ENCODE peak calls at places on chromosomes 13 and 19, in ten cellular contexts. U is uterus, D is AG04450, C is transverse colon, L is Caco-2, R is brain microvascular endothelial cell, Z is glutamatergic neuron, Y is heart right ventricle, N is left lung, J is fibroblast of villous mesenchyme. H is an unnamed sample.

GRCh38 chr19:48806818-48807589 is 3.8 kb downstream of the BCAT2 start:
- DNase-seq in Z (peak), U (no peak), C (peak), D (no peak), J (peak), N (no peak), L (peak), Y (no peak), R (no peak), H (peak)

GRCh38 chr19:3407556-3408516 is 41.5 kb downstream of the NFIC start:
- DNase-seq in Y (peak), U (peak), Z (no peak), C (no peak), D (no peak), L (no peak), N (no peak), J (peak), R (peak), H (no peak)

GRCh38 chr13:73138276-73138950 is 79.6 kb downstream of the KLF5 start:
- DNase-seq in N (no peak), C (no peak), Z (no peak), J (peak), R (peak), D (peak), U (no peak), Y (no peak), L (peak), H (peak)

GRCh38 chr13:48318714-48319457 is 15.3 kb downstream of the RB1 start:
- DNase-seq in Z (no peak), R (no peak), N (peak), C (no peak), J (no peak), U (no peak), Y (peak), L (no peak), D (no peak), H (no peak)

GRCh38 chr13:45833663-45834062 is 17.9 kb downstream of the SIAH3 start:
- DNase-seq in U (no peak), Z (no peak), J (peak), Y (peak), D (no peak), R (no peak), C (no peak), L (no peak), N (no peak), H (no peak)

GRCh38 chr13:24865158-24865557 is 101.2 kb downstream of the RNF17 start:
- DNase-seq in Z (no peak), U (no peak), C (no peak), R (no peak), J (peak), N (no peak), L (no peak), Y (no peak), D (no peak), H (no peak)

GRCh38 chr13:23292596-23292995 is 111.8 kb downstream of the SGCG start:
- DNase-seq in R (no peak), D (no peak), N (no peak), Y (no peak), U (no peak), Z (no peak), L (no peak), C (no peak), J (no peak), H (no peak)

GRCh38 chr19:32172761-32173160 is 172.6 kb upstream of the ZNF507 start:
- DNase-seq in R (no peak), D (no peak), Z (no peak), Y (no peak), N (no peak), U (no peak), L (no peak), C (no peak), J (no peak), H (no peak)

GRCh38 chr19:54967611-54968010 is 1.4 kb downstream of the NLRP2 start:
- DNase-seq in N (no peak), Z (no peak), Y (no peak), R (no peak), C (no peak), D (no peak), J (no peak), U (no peak), L (no peak), H (no peak)

GRCh38 chr19:38736413-38737280 is 7.6 kb downstream of the CAPN12 start:
- DNase-seq in C (peak), J (no peak), L (peak), Z (no peak), D (no peak), N (no peak), U (peak), Y (peak), R (no peak), H (peak)

GRCh38 chr13:96243371-96243770 is 153.5 kb downstream of the HS6ST3 start:
- DNase-seq in Y (no peak), N (no peak), J (no peak), D (no peak), R (no peak), L (no peak), U (no peak), Z (no peak), C (no peak), H (no peak)

GRCh38 chr19:54190942-54191670 is at the start of gene TSEN34:
- DNase-seq in Z (peak), D (no peak), Y (no peak), N (peak), J (peak), R (peak), U (peak), L (peak), C (peak), H (peak)

GRCh38 chr19:18119243-18120105 is 21.9 kb downstream of the MAST3 start:
- DNase-seq in D (no peak), Y (no peak), J (no peak), U (no peak), Z (no peak), L (no peak), R (no peak), N (no peak), C (peak), H (no peak)

GRCh38 chr19:9848060-9848459 is 12.9 kb downstream of the PIN1 start:
- DNase-seq in Y (no peak), Z (peak), U (no peak), L (no peak), D (no peak), C (no peak), R (no peak), N (no peak), J (no peak), H (peak)
- TF ChIP-seq CTCF in Y (peak), Z (peak), U (no peak), L (peak), D (peak), C (no peak), R (peak), N (no peak), J (peak), H (peak)

DNA sequence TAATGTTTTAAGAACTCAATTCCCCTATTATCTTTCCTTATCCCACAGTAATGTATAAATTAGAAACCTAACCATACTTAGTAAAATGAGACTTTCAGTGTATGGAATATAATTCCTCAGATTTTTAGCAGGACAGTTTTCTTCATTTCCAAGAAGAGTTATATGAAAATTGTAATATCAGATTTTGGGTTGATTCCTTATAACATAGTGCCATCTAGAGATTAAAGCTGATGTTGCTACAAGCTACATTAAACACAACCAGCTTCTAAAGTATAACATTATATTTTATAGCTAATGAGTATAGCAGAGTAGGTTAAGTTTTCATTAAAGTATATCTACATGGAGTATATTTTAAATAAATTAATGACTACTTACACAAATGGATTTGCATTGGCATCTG is 99.7 kb upstream of the MIR17HG start:
- DNase-seq in R (no peak), C (no peak), Y (no peak), L (no peak), U (no peak), N (no peak), J (no peak), Z (no peak), D (no peak), H (no peak)
- TF ChIP-seq CTCF in R (peak), C (no peak), Y (peak), L (peak), U (no peak), N (no peak), J (no peak), Z (no peak), D (no peak), H (peak)

GRCh38 chr19:5503598-5503997 is 48.4 kb downstream of the ZNRF4 start:
- DNase-seq in Y (no peak), N (no peak), J (no peak), R (no peak), U (no peak), Z (no peak), D (no peak), L (no peak), C (no peak), H (no peak)

GRCh38 chr19:5501907-5502306 is 46.7 kb downstream of the ZNRF4 start:
- DNase-seq in Y (no peak), L (no peak), J (no peak), R (no peak), Z (no peak), D (no peak), C (no peak), N (no peak), U (no peak), H (no peak)

GRCh38 chr19:5507056-5507624 is 51.9 kb downstream of the ZNRF4 start:
- DNase-seq in C (no peak), R (no peak), D (no peak), J (no peak), Z (no peak), Y (no peak), U (no peak), L (no peak), N (no peak), H (no peak)

GRCh38 chr19:5498817-5499535 is 43.8 kb downstream of the ZNRF4 start:
- DNase-seq in R (no peak), Z (no peak), N (no peak), Y (no peak), L (no peak), C (no peak), U (no peak), D (no peak), J (no peak), H (peak)

DNA sequence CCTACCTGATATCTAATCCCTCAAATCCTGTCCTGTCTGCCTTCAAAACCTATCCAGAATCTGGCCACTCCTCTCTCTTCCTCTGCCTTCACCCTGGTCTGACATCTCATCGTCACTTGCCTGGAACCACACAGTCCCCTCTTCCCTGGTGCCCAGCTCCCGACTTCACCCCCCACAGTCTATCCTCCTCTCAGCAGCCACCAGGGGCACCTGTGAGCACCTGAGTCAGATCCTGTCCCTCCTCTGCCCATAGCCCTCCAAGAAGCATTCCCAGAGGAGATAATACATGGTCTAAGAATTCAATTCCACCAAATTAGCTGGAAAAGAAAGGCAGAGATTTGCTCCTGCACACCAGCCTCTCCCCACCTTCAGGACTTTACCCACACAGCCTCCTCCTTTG is 48.9 kb downstream of the ZNRF4 start:
- DNase-seq in R (no peak), C (no peak), U (no peak), J (no peak), L (no peak), Z (no peak), Y (no peak), N (no peak), D (no peak), H (no peak)
- TF ChIP-seq CTCF in R (peak), C (no peak), U (no peak), J (peak), L (no peak), Z (no peak), Y (no peak), N (no peak), D (no peak), H (no peak)

DNA sequence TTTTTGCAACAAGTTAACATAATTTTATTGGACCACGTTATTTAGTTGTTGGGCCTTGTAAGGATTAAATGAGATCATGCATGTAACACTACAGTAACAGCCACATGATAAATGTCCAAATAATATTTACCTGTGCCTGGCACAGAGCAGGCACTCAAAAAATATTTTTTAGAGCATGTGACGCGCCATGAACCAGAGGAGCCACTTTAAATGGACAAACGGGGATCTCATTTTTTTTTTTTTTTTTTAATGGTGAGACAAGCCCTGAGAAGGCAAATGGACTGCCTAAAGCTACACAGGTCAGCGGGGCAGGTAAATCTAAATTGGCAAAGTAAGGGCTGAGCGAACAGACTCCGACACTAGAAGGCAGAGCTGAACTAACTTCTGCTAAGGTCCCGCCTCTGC is 840 bp upstream of the RPS19 start:
- DNase-seq in Y (no peak), U (no peak), C (no peak), N (no peak), J (no peak), R (no peak), L (no peak), D (no peak), Z (no peak), H (no peak)
- TF ChIP-seq CTCF in Y (no peak), U (no peak), C (no peak), N (no peak), J (no peak), R (no peak), L (no peak), D (no peak), Z (no peak), H (no peak)

DNA sequence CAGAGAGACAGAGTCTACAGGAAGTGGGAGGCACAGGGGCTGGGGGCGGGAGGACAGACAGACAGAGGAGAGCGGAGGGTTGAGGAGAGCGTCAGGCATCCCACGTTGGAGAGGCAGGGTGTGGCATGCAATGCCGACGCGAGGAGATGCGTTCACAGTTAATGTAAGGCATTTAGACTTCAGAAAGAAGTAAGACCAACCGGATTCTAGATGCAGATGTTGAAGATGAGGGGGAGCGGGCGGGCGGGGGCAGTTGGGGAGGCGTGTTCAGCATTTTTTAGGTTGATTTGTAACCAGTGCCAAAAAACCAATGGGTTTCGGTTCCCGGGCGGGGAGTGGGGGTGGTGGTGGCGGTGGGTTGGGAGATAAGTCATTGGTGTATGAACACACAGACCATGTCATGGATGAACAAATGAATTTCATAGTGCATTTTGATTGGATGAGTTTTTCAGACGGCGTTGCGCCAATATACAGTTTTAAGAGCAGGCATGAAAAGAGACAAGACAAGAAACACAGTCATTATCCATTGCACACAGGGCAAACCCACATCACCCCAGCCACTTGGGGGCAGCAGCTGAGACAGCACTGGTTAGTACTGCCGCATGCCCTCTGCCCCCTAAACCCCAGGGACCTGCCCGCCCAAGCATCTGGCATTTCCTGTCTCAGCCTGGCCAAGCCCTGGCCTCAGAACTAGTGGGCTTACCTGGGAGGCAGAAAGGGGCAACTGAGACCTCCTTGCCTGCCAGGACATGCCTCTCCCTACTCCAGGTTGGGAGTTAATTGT is 91.3 kb downstream of the IER2 start:
- DNase-seq in N (no peak), C (no peak), L (no peak), R (no peak), Z (no peak), J (no peak), D (no peak), Y (no peak), U (no peak), H (no peak)
- TF ChIP-seq CTCF in N (no peak), C (no peak), L (no peak), R (peak), Z (no peak), J (no peak), D (no peak), Y (no peak), U (no peak), H (no peak)

GRCh38 chr19:58228584-58229254 is at the start of gene ZNF544:
- DNase-seq in N (peak), L (peak), R (peak), Y (peak), J (peak), C (peak), U (peak), Z (peak), D (peak), H (peak)
- TF ChIP-seq CTCF in N (no peak), L (peak), R (peak), Y (no peak), J (peak), C (no peak), U (peak), Z (peak), D (peak), H (peak)

GRCh38 chr19:43224855-43225253 is 19.4 kb upstream of the PSG4 start:
- DNase-seq in L (no peak), Y (no peak), R (no peak), J (no peak), C (no peak), N (no peak), U (no peak), D (no peak), Z (no peak), H (no peak)

DNA sequence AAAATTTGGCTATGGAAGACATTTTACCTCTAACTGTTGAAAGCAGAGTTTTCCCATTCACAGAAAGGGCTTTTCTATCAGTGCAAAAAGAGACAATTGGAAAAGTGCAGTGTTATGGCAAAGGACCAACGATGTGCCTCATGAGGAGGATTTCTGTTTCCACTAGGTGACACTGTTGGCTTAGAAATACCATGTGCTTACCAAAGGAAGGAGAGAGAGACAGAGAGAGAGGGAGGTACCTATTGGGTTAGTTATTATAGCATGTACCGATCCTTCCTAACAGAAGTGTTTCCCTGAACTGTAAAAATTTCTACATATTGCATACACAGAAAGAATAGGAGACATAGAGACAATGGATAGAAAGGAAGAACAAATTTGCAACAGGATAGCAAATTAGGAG is 23.9 kb upstream of the PSG4 start:
- DNase-seq in J (peak), R (peak), U (no peak), C (no peak), Y (no peak), N (no peak), D (no peak), L (no peak), Z (no peak), H (no peak)
- TF ChIP-seq CTCF in J (peak), R (peak), U (no peak), C (no peak), Y (no peak), N (no peak), D (peak), L (no peak), Z (no peak), H (no peak)

GRCh38 chr19:40747536-40747935 is 2.7 kb downstream of the ACTMAP start:
- DNase-seq in Y (no peak), Z (no peak), L (no peak), N (no peak), U (no peak), R (no peak), D (no peak), J (no peak), C (no peak), H (no peak)

GRCh38 chr19:40745402-40745780 is 4.9 kb downstream of the ACTMAP start:
- DNase-seq in D (peak), Y (no peak), Z (no peak), J (peak), R (peak), N (no peak), L (peak), C (no peak), U (no peak), H (no peak)

GRCh38 chr19:40743926-40744325 is 6.4 kb downstream of the ACTMAP start:
- DNase-seq in Z (no peak), C (no peak), J (no peak), Y (no peak), D (no peak), U (no peak), N (no peak), L (no peak), R (no peak), H (no peak)

GRCh38 chr19:40742477-40742876 is 7.8 kb downstream of the ACTMAP start:
- DNase-seq in C (no peak), Y (no peak), R (no peak), D (no peak), N (no peak), L (no peak), Z (no peak), J (no peak), U (no peak), H (no peak)

DNA sequence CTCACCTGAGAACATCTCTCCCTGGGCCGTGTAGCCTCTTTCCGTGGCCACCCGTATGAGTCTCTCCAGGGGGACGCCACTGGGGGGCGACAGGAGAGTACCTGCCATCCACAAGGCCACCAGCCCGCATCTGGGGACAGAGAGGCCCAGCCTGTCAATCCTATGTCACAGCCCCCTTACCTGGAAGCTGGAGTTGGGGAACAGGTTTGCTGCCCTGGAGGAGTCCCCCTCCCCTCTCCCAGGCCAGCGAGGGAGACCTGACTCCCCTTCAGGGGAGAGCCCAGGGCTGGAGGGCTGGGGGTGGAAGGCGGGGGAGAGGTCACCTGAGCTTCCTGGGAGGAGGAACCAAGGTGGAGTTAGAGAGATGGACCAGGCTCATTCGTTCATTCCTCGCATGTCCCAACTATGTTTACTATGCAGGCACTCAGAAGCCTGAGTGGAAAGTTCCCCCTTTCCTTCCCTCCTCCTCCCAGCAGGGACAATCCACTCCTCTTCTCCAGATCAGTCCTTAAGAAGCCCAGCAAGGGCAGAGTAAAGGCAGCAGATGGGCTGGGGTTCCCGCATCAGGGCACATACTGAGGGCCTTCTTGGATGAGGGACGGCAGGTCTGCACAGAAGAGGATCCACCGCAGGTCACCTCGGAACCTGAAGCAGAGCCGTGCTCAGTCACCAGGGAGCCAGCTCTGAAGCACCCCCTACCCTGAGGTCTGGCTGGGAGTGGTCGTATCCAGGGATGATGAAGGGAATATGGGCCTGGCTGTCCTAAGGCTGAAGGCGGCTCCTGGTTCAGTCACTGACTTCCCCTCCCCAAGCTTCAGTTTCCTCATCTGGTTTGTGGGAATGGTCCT is 5.5 kb downstream of the ACTMAP start:
- DNase-seq in Z (no peak), U (no peak), D (no peak), N (no peak), R (no peak), L (peak), Y (no peak), C (no peak), J (peak), H (no peak)
- TF ChIP-seq CTCF in Z (no peak), U (no peak), D (no peak), N (no peak), R (no peak), L (peak), Y (no peak), C (no peak), J (no peak), H (no peak)